ENCODE peak calls at places on chromosome 6, in nine cellular contexts. C is epithelial cell of esophagus; B is NCI-H2029; D is GM04504; Q is Panc1; V is AG08395; P is bronchial epithelial cell; U is NAMALWA; A is stimulated activated CD4-positive, alpha-beta T cell treated with anti-CD3 and anti-CD28 coated beads, Interleukin-1b, Interleukin-23, amount 100 ng/mL, for 48 hours. S is an unnamed sample.

GRCh38 chr6:74041420-74041819 is 345.4 kb downstream of the CD109 start:
- DNase-seq in P (no peak), B (no peak), Q (no peak), C (no peak), A (no peak), V (no peak), U (no peak), D (no peak), S (no peak)

GRCh38 chr6:167711784-167712183 is 114.9 kb upstream of the AFDN start:
- DNase-seq in Q (no peak), D (no peak), B (no peak), C (no peak), P (no peak), A (no peak), V (no peak), U (no peak), S (no peak)

GRCh38 chr6:63452117-63452516 is 120.2 kb upstream of the LOC128125822 start:
- DNase-seq in U (no peak), P (peak), Q (no peak), A (no peak), D (no peak), C (peak), V (no peak), B (no peak), S (no peak)

GRCh38 chr6:12504325-12504966 is 212.1 kb upstream of the PHACTR1 start:
- DNase-seq in U (peak), A (no peak), B (no peak), D (no peak), Q (no peak), C (peak), P (peak), V (no peak), S (no peak)

GRCh38 chr6:45072673-45073072 is 255.5 kb upstream of the RUNX2 start:
- DNase-seq in U (no peak), V (no peak), A (no peak), Q (no peak), C (no peak), D (no peak), B (no peak), P (no peak), S (no peak)

GRCh38 chr6:47033029-47033796 is 8.9 kb downstream of the ADGRF1 start:
- DNase-seq in A (no peak), V (no peak), B (no peak), D (no peak), Q (no peak), U (no peak), P (no peak), C (no peak), S (no peak)

GRCh38 chr6:77620290-77620882 is 32.5 kb upstream of the MEI4 start:
- DNase-seq in A (no peak), D (no peak), U (peak), C (peak), P (peak), V (no peak), Q (no peak), B (no peak), S (no peak)

GRCh38 chr6:99349620-99350141 is at the start of gene FAXC:
- DNase-seq in D (no peak), Q (no peak), P (peak), V (peak), A (no peak), C (peak), B (peak), U (no peak), S (no peak)

GRCh38 chr6:137353346-137353745 is 134.2 kb upstream of the IFNGR1 start:
- DNase-seq in D (no peak), V (no peak), C (no peak), P (no peak), B (no peak), Q (no peak), A (no peak), U (peak), S (no peak)

GRCh38 chr6:160077526-160077925 is 44.1 kb upstream of the SLC22A1 start:
- DNase-seq in B (no peak), P (no peak), A (no peak), D (peak), V (peak), C (no peak), Q (no peak), U (no peak), S (no peak)

GRCh38 chr6:43972915-43973304 is 154.3 kb downstream of the MRPL14 start:
- DNase-seq in U (no peak), Q (no peak), B (peak), A (no peak), V (peak), P (peak), C (peak), D (peak), S (no peak)

GRCh38 chr6:90169328-90169886 is 127.2 kb downstream of the BACH2 start:
- DNase-seq in A (no peak), Q (no peak), B (no peak), V (no peak), C (no peak), P (no peak), D (no peak), U (no peak), S (no peak)

GRCh38 chr6:40054602-40055001 is 120.3 kb upstream of the MOCS1 start:
- DNase-seq in D (no peak), V (no peak), P (peak), C (no peak), U (no peak), A (no peak), Q (no peak), B (no peak), S (no peak)

GRCh38 chr6:111831408-111831807 is 41.8 kb downstream of the FYN start:
- DNase-seq in C (no peak), D (no peak), U (no peak), V (no peak), B (no peak), Q (no peak), A (no peak), P (no peak), S (no peak)

GRCh38 chr6:99590728-99591672 is 15.6 kb upstream of the PRDM13 start:
- DNase-seq in Q (no peak), D (no peak), U (no peak), C (no peak), V (no peak), P (no peak), B (no peak), A (no peak), S (no peak)

GRCh38 chr6:28981833-28982475 is 23.2 kb downstream of the ZNF311 start:
- DNase-seq in Q (peak), B (peak), A (peak), C (peak), V (peak), D (peak), P (peak), U (peak), S (no peak)

GRCh38 chr6:31116661-31117385 is 2.2 kb downstream of the PSORS1C1 start:
- DNase-seq in B (no peak), V (peak), D (no peak), P (no peak), C (no peak), U (no peak), Q (no peak), A (no peak), S (no peak)

GRCh38 chr6:71289039-71289801 is 609 bp downstream of the OGFRL1 start:
- DNase-seq in B (no peak), C (peak), Q (no peak), V (peak), A (peak), U (peak), P (peak), D (no peak), S (no peak)

GRCh38 chr6:13187692-13188091 is 140.6 kb downstream of the TBC1D7 start:
- DNase-seq in C (no peak), A (no peak), B (no peak), Q (no peak), U (no peak), D (no peak), V (no peak), P (no peak), S (no peak)

GRCh38 chr6:154138806-154139205 is 99.8 kb downstream of the OPRM1 start:
- DNase-seq in D (no peak), P (peak), C (peak), A (no peak), Q (no peak), U (no peak), V (no peak), B (no peak), S (no peak)

GRCh38 chr6:43963877-43964658 is 163.2 kb downstream of the MRPL14 start:
- DNase-seq in D (no peak), B (no peak), C (no peak), U (no peak), V (no peak), Q (no peak), P (no peak), A (no peak), S (no peak)

GRCh38 chr6:27468334-27468733 is 4.6 kb downstream of the ZNF184 start:
- DNase-seq in B (no peak), U (no peak), D (no peak), Q (no peak), A (no peak), V (no peak), C (peak), P (peak), S (no peak)

GRCh38 chr6:82738773-82739172 is 326.9 kb downstream of the UBE3D start:
- DNase-seq in Q (no peak), A (no peak), D (no peak), P (no peak), B (no peak), V (peak), U (no peak), C (no peak), S (no peak)

GRCh38 chr6:82862543-82862942 is 203.1 kb downstream of the UBE3D start:
- DNase-seq in Q (no peak), C (no peak), V (peak), P (no peak), U (no peak), B (no peak), A (no peak), D (peak), S (no peak)

GRCh38 chr6:88298446-88298845 is 132.3 kb upstream of the CNR1 start:
- DNase-seq in P (no peak), A (no peak), Q (no peak), V (no peak), D (no peak), C (no peak), B (no peak), U (no peak), S (no peak)

GRCh38 chr6:12749531-12750379 is 33.2 kb downstream of the PHACTR1 start:
- DNase-seq in U (no peak), B (peak), P (no peak), C (no peak), D (no peak), V (no peak), Q (no peak), A (no peak), S (no peak)

GRCh38 chr6:30843611-30843998 is 40.7 kb upstream of the DDR1 start:
- DNase-seq in U (no peak), V (no peak), C (no peak), Q (no peak), P (no peak), D (no peak), B (no peak), A (no peak), S (no peak)

GRCh38 chr6:112216699-112217551 is 37.4 kb downstream of the LAMA4 start:
- DNase-seq in Q (peak), C (peak), A (no peak), B (peak), V (peak), P (peak), D (no peak), U (no peak), S (no peak)

GRCh38 chr6:138662474-138662873 is 111.1 kb upstream of the CCDC28A start:
- DNase-seq in Q (peak), U (no peak), C (peak), B (no peak), V (peak), P (peak), D (no peak), A (no peak), S (no peak)

GRCh38 chr6:39927159-39927558 is 7.1 kb downstream of the MOCS1 start:
- DNase-seq in C (peak), B (no peak), Q (no peak), U (no peak), P (peak), D (no peak), A (no peak), V (peak), S (no peak)

GRCh38 chr6:161373905-161374451 is 100.1 kb upstream of the AGPAT4 start:
- DNase-seq in P (peak), Q (peak), V (peak), D (no peak), C (peak), A (peak), U (peak), B (peak), S (no peak)

GRCh38 chr6:37741757-37742400 is 44.2 kb upstream of the MDGA1 start:
- DNase-seq in Q (no peak), V (peak), C (peak), B (no peak), P (no peak), U (peak), D (no peak), A (peak), S (no peak)